ENCODE peak calls at places on chromosomes 7 and 10, in four cellular contexts. A, U, M and K are unnamed samples. For H3K9me3, the result is how much of the 10 kb centered on the place peaks cover.

GRCh38 chr7:150977382-150978135 is 562 bp downstream of the KCNH2 start:
- DNase-seq in A (no peak), M (peak), U (no peak), K (peak)

GRCh38 chr7:82428186-82428961 is 15.2 kb downstream of the CACNA2D1 start:
- DNase-seq in M (no peak), A (no peak), U (no peak), K (no peak)

GRCh38 chr7:2217206-2217605 is 15.5 kb downstream of the MAD1L1 start:
- DNase-seq in A (no peak), M (no peak), U (no peak), K (no peak)

GRCh38 chr10:90945496-90946070 is 24.7 kb upstream of the ANKRD1 start:
- DNase-seq in U (peak), A (no peak), M (no peak), K (no peak)

GRCh38 chr7:149870701-149871483 is 2.9 kb upstream of the ATP6V0E2 start:
- DNase-seq in M (no peak), A (no peak), U (peak), K (no peak)

GRCh38 chr7:64463636-64464375 is 99.1 kb downstream of the ZNF680 start:
- DNase-seq in U (peak), M (no peak), A (no peak), K (no peak)

GRCh38 chr7:128874140-128875031 is 11.7 kb downstream of the ATP6V1F start:
- DNase-seq in M (no peak), U (no peak), A (peak), K (no peak)

GRCh38 chr10:69503001-69503895 is 52.0 kb downstream of the TSPAN15 start:
- DNase-seq in M (no peak), U (peak), A (no peak), K (no peak)

GRCh38 chr10:18332048-18332447 is 191.8 kb downstream of the CACNB2 start:
- DNase-seq in M (no peak), U (no peak), A (no peak), K (no peak)

GRCh38 chr7:95730493-95731280 is 41.7 kb upstream of the DYNC1I1 start:
- DNase-seq in A (peak), M (no peak), U (no peak), K (no peak)

GRCh38 chr7:34066968-34067367 is 161.6 kb downstream of the BMPER start:
- DNase-seq in A (no peak), M (no peak), U (no peak), K (no peak)

GRCh38 chr10:81524467-81524866 is 350.5 kb upstream of the NRG3 start:
- DNase-seq in A (no peak), M (no peak), U (no peak), K (no peak)

GRCh38 chr7:126702242-126703016 is 550.3 kb downstream of the GRM8 start:
- DNase-seq in A (no peak), M (no peak), U (no peak), K (no peak)

GRCh38 chr7:18019562-18019961 is 8.1 kb downstream of the PRPS1L1 start:
- DNase-seq in U (no peak), M (no peak), A (no peak), K (no peak)

GRCh38 chr7:18013936-18014335 is 13.7 kb downstream of the PRPS1L1 start:
- DNase-seq in U (no peak), M (no peak), A (no peak), K (no peak)

GRCh38 chr7:18020138-18020715 is 7.4 kb downstream of the PRPS1L1 start:
- DNase-seq in A (peak), U (no peak), M (no peak), K (no peak)

GRCh38 chr7:18018296-18019205 is 9.1 kb downstream of the PRPS1L1 start:
- DNase-seq in A (no peak), U (no peak), M (no peak), K (no peak)

GRCh38 chr7:18016547-18017444 is 10.8 kb downstream of the PRPS1L1 start:
- DNase-seq in U (no peak), M (no peak), A (no peak), K (no peak)
- H3K4me3 ChIP-seq in U (no peak), M (no peak), A (no peak), K (no peak)

GRCh38 chr7:106339513-106340246 is 54.9 kb upstream of the NAMPT start:
- DNase-seq in U (no peak), A (no peak), M (no peak), K (no peak)
- H3K9me3 ChIP-seq in U (under half), A (under half), M (under half), K (under half)

GRCh38 chr7:143239822-143240221 is 18.0 kb downstream of the TAS2R40 start:
- DNase-seq in U (no peak), A (no peak), M (no peak), K (no peak)
- H3K4me3 ChIP-seq in U (no peak), A (no peak), M (no peak), K (no peak)

GRCh38 chr7:57201021-57201894 is 69.0 kb upstream of the ZNF479 start:
- DNase-seq in U (no peak), M (no peak), A (no peak), K (no peak)

GRCh38 chr7:57201895-57202210 is 69.6 kb upstream of the ZNF479 start:
- DNase-seq in U (no peak), A (no peak), M (no peak), K (no peak)

GRCh38 chr7:57203161-57203791 is 71.0 kb upstream of the ZNF479 start:
- DNase-seq in M (no peak), U (peak), A (no peak), K (no peak)

GRCh38 chr7:57204411-57204811 is 72.2 kb upstream of the ZNF479 start:
- DNase-seq in U (no peak), A (no peak), M (no peak), K (no peak)

DNA sequence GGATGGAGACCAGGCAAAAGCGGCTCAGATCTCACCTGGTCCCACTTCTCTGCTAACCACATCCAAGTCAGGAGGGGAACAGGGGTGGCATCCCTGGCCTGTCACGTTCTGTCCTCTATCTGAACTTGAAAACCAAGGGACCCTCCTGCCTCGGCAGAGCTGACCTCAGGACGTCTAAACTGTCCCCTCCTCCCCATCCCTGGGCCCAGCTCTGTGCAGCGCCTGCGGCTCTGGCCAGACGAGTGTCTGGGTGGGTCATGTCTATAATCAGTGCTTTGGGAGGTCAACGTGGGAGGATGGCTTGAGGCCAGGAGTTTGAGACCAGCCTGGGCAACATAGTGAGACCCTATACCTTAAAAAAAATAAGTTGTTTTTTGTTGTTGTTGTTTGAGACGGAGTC is 70.0 kb upstream of the ZNF479 start:
- DNase-seq in A (no peak), U (no peak), M (no peak), K (no peak)
- H3K9me3 ChIP-seq in A (half or more), U (under half), M (under half), K (under half)

GRCh38 chr7:18535811-18536413 is 40.4 kb downstream of the HDAC9 start:
- DNase-seq in U (no peak), M (no peak), A (no peak), K (no peak)
- H3K4me3 ChIP-seq in U (no peak), M (no peak), A (no peak), K (no peak)